ENCODE peak calls at places on chromosomes 5 and 9, in eight cellular contexts. One of them, this sample, is unnamed.

GRCh38 chr9:14585730-14586473 is 107.3 kb downstream of the ZDHHC21 start:
- DNase-seq in left ventricle myocardium inferior: no peak
- DNase-seq in uterus: no peak
- DNase-seq in lung: no peak
- DNase-seq in neural progenitor cell: no peak
- DNase-seq in kidney: no peak
- DNase-seq in psoas muscle: no peak
- DNase-seq in GM23338: no peak
- DNase-seq in this sample: no peak

GRCh38 chr5:24789631-24790354 is 145.0 kb upstream of the CDH10 start:
- DNase-seq in kidney: no peak
- DNase-seq in neural progenitor cell: no peak
- DNase-seq in uterus: no peak
- DNase-seq in left ventricle myocardium inferior: no peak
- DNase-seq in psoas muscle: no peak
- DNase-seq in GM23338: no peak
- DNase-seq in lung: no peak
- DNase-seq in this sample: no peak

GRCh38 chr5:143400541-143401252 is 2.8 kb downstream of the NR3C1 start:
- DNase-seq in lung: no peak
- DNase-seq in kidney: no peak
- DNase-seq in psoas muscle: no peak
- DNase-seq in GM23338: no peak
- DNase-seq in left ventricle myocardium inferior: no peak
- DNase-seq in neural progenitor cell: peak
- DNase-seq in uterus: no peak
- DNase-seq in this sample: no peak

GRCh38 chr9:119902611-119903010 is 533.4 kb upstream of the BRINP1 start:
- DNase-seq in GM23338: no peak
- DNase-seq in uterus: no peak
- DNase-seq in neural progenitor cell: no peak
- DNase-seq in kidney: no peak
- DNase-seq in lung: no peak
- DNase-seq in psoas muscle: no peak
- DNase-seq in left ventricle myocardium inferior: no peak
- DNase-seq in this sample: no peak

GRCh38 chr9:101388507-101388993 is 3.7 kb upstream of the BAAT start:
- DNase-seq in neural progenitor cell: no peak
- DNase-seq in kidney: no peak
- DNase-seq in GM23338: peak
- DNase-seq in psoas muscle: no peak
- DNase-seq in lung: no peak
- DNase-seq in uterus: no peak
- DNase-seq in left ventricle myocardium inferior: no peak
- DNase-seq in this sample: no peak

GRCh38 chr5:134512661-134512999 is 12.8 kb upstream of the JADE2 start:
- DNase-seq in uterus: no peak
- DNase-seq in kidney: no peak
- DNase-seq in psoas muscle: no peak
- DNase-seq in left ventricle myocardium inferior: no peak
- DNase-seq in neural progenitor cell: no peak
- DNase-seq in lung: no peak
- DNase-seq in GM23338: peak
- DNase-seq in this sample: no peak

GRCh38 chr9:15513335-15513734 is 2.6 kb upstream of the PSIP1 start:
- DNase-seq in GM23338: peak
- DNase-seq in uterus: no peak
- DNase-seq in left ventricle myocardium inferior: no peak
- DNase-seq in neural progenitor cell: peak
- DNase-seq in psoas muscle: no peak
- DNase-seq in lung: no peak
- DNase-seq in kidney: no peak
- DNase-seq in this sample: no peak

GRCh38 chr9:36623280-36623679 is 50.6 kb downstream of the MELK start:
- DNase-seq in left ventricle myocardium inferior: no peak
- DNase-seq in uterus: no peak
- DNase-seq in neural progenitor cell: no peak
- DNase-seq in kidney: no peak
- DNase-seq in lung: no peak
- DNase-seq in GM23338: no peak
- DNase-seq in psoas muscle: no peak
- DNase-seq in this sample: no peak

GRCh38 chr9:116870566-116870965 is 183.5 kb downstream of the TRIM32 start:
- DNase-seq in uterus: no peak
- DNase-seq in kidney: peak
- DNase-seq in neural progenitor cell: no peak
- DNase-seq in GM23338: peak
- DNase-seq in lung: no peak
- DNase-seq in psoas muscle: no peak
- DNase-seq in left ventricle myocardium inferior: no peak
- DNase-seq in this sample: no peak

GRCh38 chr5:42985129-42986037 is 54.7 kb downstream of the ANXA2R start:
- DNase-seq in neural progenitor cell: no peak
- DNase-seq in lung: no peak
- DNase-seq in uterus: no peak
- DNase-seq in GM23338: no peak
- DNase-seq in psoas muscle: no peak
- DNase-seq in left ventricle myocardium inferior: no peak
- DNase-seq in kidney: no peak
- DNase-seq in this sample: no peak

GRCh38 chr5:138770977-138771376 is 17.8 kb downstream of the CTNNA1 start:
- DNase-seq in lung: no peak
- DNase-seq in left ventricle myocardium inferior: no peak
- DNase-seq in psoas muscle: no peak
- DNase-seq in GM23338: no peak
- DNase-seq in uterus: no peak
- DNase-seq in kidney: no peak
- DNase-seq in neural progenitor cell: no peak
- DNase-seq in this sample: no peak

GRCh38 chr5:2324788-2325187 is 426.7 kb downstream of the IRX2 start:
- DNase-seq in left ventricle myocardium inferior: no peak
- DNase-seq in psoas muscle: no peak
- DNase-seq in neural progenitor cell: no peak
- DNase-seq in GM23338: no peak
- DNase-seq in lung: no peak
- DNase-seq in uterus: no peak
- DNase-seq in kidney: no peak
- DNase-seq in this sample: no peak

GRCh38 chr5:109242518-109242917 is 167.3 kb downstream of the PJA2 start:
- DNase-seq in lung: no peak
- DNase-seq in uterus: no peak
- DNase-seq in kidney: no peak
- DNase-seq in neural progenitor cell: no peak
- DNase-seq in psoas muscle: no peak
- DNase-seq in GM23338: no peak
- DNase-seq in left ventricle myocardium inferior: no peak
- DNase-seq in this sample: no peak

GRCh38 chr5:80033513-80033912 is 1.6 kb upstream of the THBS4 start:
- DNase-seq in neural progenitor cell: no peak
- DNase-seq in GM23338: no peak
- DNase-seq in lung: no peak
- DNase-seq in psoas muscle: no peak
- DNase-seq in uterus: no peak
- DNase-seq in left ventricle myocardium inferior: no peak
- DNase-seq in kidney: no peak
- DNase-seq in this sample: no peak

GRCh38 chr5:134004626-134005414 is at the start of gene VDAC1:
- DNase-seq in GM23338: peak
- DNase-seq in kidney: peak
- DNase-seq in left ventricle myocardium inferior: peak
- DNase-seq in neural progenitor cell: peak
- DNase-seq in uterus: peak
- DNase-seq in psoas muscle: peak
- DNase-seq in lung: peak
- DNase-seq in this sample: peak

GRCh38 chr5:163459465-163459887 is 426 bp downstream of the NUDCD2 start:
- DNase-seq in lung: no peak
- DNase-seq in kidney: no peak
- DNase-seq in neural progenitor cell: no peak
- DNase-seq in uterus: no peak
- DNase-seq in GM23338: peak
- DNase-seq in left ventricle myocardium inferior: no peak
- DNase-seq in psoas muscle: no peak
- DNase-seq in this sample: no peak

GRCh38 chr9:89899476-89900047 is 294.8 kb downstream of the GADD45G start:
- DNase-seq in GM23338: peak
- DNase-seq in left ventricle myocardium inferior: no peak
- DNase-seq in uterus: no peak
- DNase-seq in psoas muscle: no peak
- DNase-seq in kidney: no peak
- DNase-seq in lung: no peak
- DNase-seq in neural progenitor cell: no peak
- DNase-seq in this sample: no peak

GRCh38 chr5:75185763-75186162 is 50.9 kb downstream of the ANKRD31 start:
- DNase-seq in left ventricle myocardium inferior: no peak
- DNase-seq in uterus: no peak
- DNase-seq in kidney: no peak
- DNase-seq in psoas muscle: no peak
- DNase-seq in GM23338: no peak
- DNase-seq in lung: no peak
- DNase-seq in neural progenitor cell: no peak
- DNase-seq in this sample: no peak

GRCh38 chr5:147369742-147370374 is 135.0 kb downstream of the STK32A start:
- DNase-seq in uterus: no peak
- DNase-seq in kidney: no peak
- DNase-seq in neural progenitor cell: peak
- DNase-seq in psoas muscle: no peak
- DNase-seq in GM23338: peak
- DNase-seq in lung: no peak
- DNase-seq in left ventricle myocardium inferior: no peak
- DNase-seq in this sample: no peak

GRCh38 chr9:37449877-37450632 is 15.2 kb downstream of the ZBTB5 start:
- DNase-seq in GM23338: no peak
- DNase-seq in uterus: no peak
- DNase-seq in psoas muscle: no peak
- DNase-seq in left ventricle myocardium inferior: no peak
- DNase-seq in lung: no peak
- DNase-seq in kidney: no peak
- DNase-seq in neural progenitor cell: peak
- DNase-seq in this sample: no peak

GRCh38 chr9:7186175-7186574 is 428.4 kb downstream of the KDM4C start:
- DNase-seq in uterus: no peak
- DNase-seq in kidney: no peak
- DNase-seq in neural progenitor cell: peak
- DNase-seq in GM23338: peak
- DNase-seq in lung: no peak
- DNase-seq in left ventricle myocardium inferior: no peak
- DNase-seq in psoas muscle: no peak
- DNase-seq in this sample: no peak

DNA sequence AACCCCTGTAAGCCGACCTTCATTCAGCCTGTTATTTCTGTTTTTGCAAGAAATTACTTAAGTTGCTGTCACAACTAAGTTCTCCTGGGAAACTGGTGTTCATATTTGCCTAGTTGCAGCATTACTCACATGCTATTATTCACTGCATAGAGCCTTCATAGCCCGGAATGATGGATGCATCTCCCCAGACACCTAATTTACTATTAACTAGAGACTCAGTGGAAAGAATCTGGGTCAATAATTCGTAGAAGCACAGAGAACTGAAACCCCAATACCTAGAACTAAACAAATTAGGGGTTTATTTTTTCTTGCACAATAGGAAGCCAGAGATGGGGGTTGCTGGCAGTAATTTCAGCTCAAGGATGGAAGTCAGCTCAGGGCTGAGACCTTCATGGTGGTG is 45.7 kb upstream of the FAM170A start:
- DNase-seq in left ventricle myocardium inferior: no peak
- DNase-seq in kidney: no peak
- DNase-seq in uterus: no peak
- DNase-seq in GM23338: no peak
- DNase-seq in lung: no peak
- DNase-seq in neural progenitor cell: no peak
- DNase-seq in psoas muscle: no peak
- DNase-seq in this sample: no peak
- TF ChIP-seq CTCF in left ventricle myocardium inferior: no peak
- TF ChIP-seq CTCF in kidney: no peak
- TF ChIP-seq CTCF in uterus: no peak
- TF ChIP-seq CTCF in GM23338: no peak
- TF ChIP-seq CTCF in lung: no peak
- TF ChIP-seq CTCF in neural progenitor cell: no peak
- TF ChIP-seq CTCF in psoas muscle: no peak
- TF ChIP-seq CTCF in this sample: no peak

GRCh38 chr5:116454417-116454927 is 120.2 kb downstream of the SEMA6A start:
- DNase-seq in neural progenitor cell: peak
- DNase-seq in GM23338: no peak
- DNase-seq in left ventricle myocardium inferior: no peak
- DNase-seq in psoas muscle: no peak
- DNase-seq in uterus: no peak
- DNase-seq in kidney: no peak
- DNase-seq in lung: no peak
- DNase-seq in this sample: no peak
- H3K27ac ChIP-seq in neural progenitor cell: no peak
- H3K27ac ChIP-seq in GM23338: peak
- H3K27ac ChIP-seq in left ventricle myocardium inferior: peak
- H3K27ac ChIP-seq in psoas muscle: no peak
- H3K27ac ChIP-seq in uterus: no peak
- H3K27ac ChIP-seq in kidney: no peak
- H3K27ac ChIP-seq in lung: no peak
- H3K27ac ChIP-seq in this sample: no peak

GRCh38 chr5:180673371-180674252 is 24.2 kb upstream of the FLT4 start:
- DNase-seq in neural progenitor cell: peak
- DNase-seq in left ventricle myocardium inferior: no peak
- DNase-seq in uterus: no peak
- DNase-seq in lung: no peak
- DNase-seq in GM23338: peak
- DNase-seq in psoas muscle: no peak
- DNase-seq in kidney: peak
- DNase-seq in this sample: no peak
- TF ChIP-seq CTCF in neural progenitor cell: peak
- TF ChIP-seq CTCF in left ventricle myocardium inferior: no peak
- TF ChIP-seq CTCF in uterus: no peak
- TF ChIP-seq CTCF in lung: no peak
- TF ChIP-seq CTCF in GM23338: peak
- TF ChIP-seq CTCF in psoas muscle: no peak
- TF ChIP-seq CTCF in kidney: no peak
- TF ChIP-seq CTCF in this sample: no peak

DNA sequence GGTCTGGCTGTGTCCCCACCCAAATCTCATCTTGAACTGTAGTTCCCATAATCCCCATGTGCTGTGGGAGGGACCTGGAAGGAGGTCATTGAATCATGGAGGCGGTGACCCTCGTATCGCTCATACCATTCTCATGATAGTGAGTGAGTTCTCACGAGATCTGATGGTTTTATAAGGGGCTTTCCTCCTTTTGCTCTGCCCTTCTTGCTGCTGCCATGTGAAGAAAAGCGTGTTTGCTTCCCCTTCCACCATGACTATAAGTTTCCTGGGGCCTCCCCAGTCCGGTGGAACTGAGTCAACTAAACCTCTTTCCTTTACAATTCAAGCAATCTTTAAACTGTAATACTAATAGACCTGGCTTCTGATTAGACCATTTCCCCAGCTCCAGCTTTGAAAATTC is 92.2 kb upstream of the SARDH start:
- DNase-seq in GM23338: no peak
- DNase-seq in uterus: no peak
- DNase-seq in psoas muscle: no peak
- DNase-seq in kidney: no peak
- DNase-seq in neural progenitor cell: no peak
- DNase-seq in left ventricle myocardium inferior: no peak
- DNase-seq in lung: no peak
- DNase-seq in this sample: no peak
- H3K27ac ChIP-seq in GM23338: no peak
- H3K27ac ChIP-seq in uterus: no peak
- H3K27ac ChIP-seq in psoas muscle: no peak
- H3K27ac ChIP-seq in kidney: no peak
- H3K27ac ChIP-seq in neural progenitor cell: no peak
- H3K27ac ChIP-seq in left ventricle myocardium inferior: no peak
- H3K27ac ChIP-seq in lung: no peak
- H3K27ac ChIP-seq in this sample: no peak